ENCODE peak calls at places on chromosomes 11 and 22, in ten cellular contexts. Y, U, Z, M, S, O, B, G, I and R are unnamed samples.

GRCh38 chr11:56624661-56625110 is 10.0 kb upstream of the OR5M1 start:
- DNase-seq in U (no peak), S (no peak), I (peak; percentile 85), O (no peak), Y (no peak), M (no peak), B (peak; percentile 24), G (no peak), Z (peak; percentile 74), R (no peak)

GRCh38 chr11:45926001-45926401 is 3.5 kb downstream of the LARGE2 start:
- DNase-seq in I (no peak), Y (no peak), B (no peak), G (no peak), M (no peak), O (peak; percentile 73), U (no peak), Z (no peak), S (no peak), R (no peak)

GRCh38 chr11:49405743-49406142 is 197.3 kb upstream of the FOLH1 start:
- DNase-seq in I (no peak), B (no peak), O (no peak), G (no peak), S (no peak), M (no peak), Y (no peak), U (no peak), Z (no peak), R (peak; percentile 43)

GRCh38 chr11:130489716-130490115 is 41.3 kb downstream of the ADAMTS15 start:
- DNase-seq in O (no peak), Z (no peak), U (no peak), S (no peak), G (no peak), I (no peak), M (no peak), Y (no peak), B (no peak), R (no peak)

GRCh38 chr11:75627879-75628668 is 40.8 kb downstream of the MAP6 start:
- DNase-seq in Y (no peak), U (no peak), S (no peak), G (no peak), I (no peak), B (no peak), Z (no peak), O (no peak), M (no peak), R (no peak)

GRCh38 chr11:27902981-27903624 is 202.8 kb upstream of the BDNF start:
- DNase-seq in S (no peak), B (no peak), Y (no peak), I (peak; percentile 86), M (no peak), O (no peak), Z (peak; percentile 46), U (no peak), G (peak; percentile 2), R (no peak)

GRCh38 chr11:94650756-94651155 is 83.6 kb downstream of the PIWIL4 start:
- DNase-seq in Y (no peak), B (no peak), I (no peak), U (no peak), Z (no peak), M (no peak), G (peak; percentile 53), O (peak; percentile 91), S (peak; percentile 13), R (peak; percentile 25)

GRCh38 chr11:2837096-2837601 is 48.4 kb downstream of the CDKN1C start:
- DNase-seq in I (peak; percentile 12), S (peak; percentile 31), Y (no peak), Z (peak; percentile 66), M (no peak), B (peak; percentile 46), U (peak; percentile 18), O (peak; percentile 94), G (no peak), R (peak; percentile 74)

GRCh38 chr22:49450521-49450920 is 377.2 kb downstream of the BRD1 start:
- DNase-seq in Z (no peak), O (no peak), M (no peak), I (no peak), B (no peak), S (no peak), G (no peak), U (no peak), Y (no peak), R (no peak)

GRCh38 chr11:84372366-84372765 is 1086.2 kb upstream of the CCDC90B start:
- DNase-seq in M (no peak), S (no peak), I (no peak), O (no peak), Y (no peak), U (no peak), B (no peak), Z (no peak), G (no peak), R (no peak)

GRCh38 chr22:49970528-49971231 is 10.1 kb downstream of the PIM3 start:
- DNase-seq in Z (peak; percentile 94), U (peak; percentile 98), M (peak; percentile 91), S (peak; percentile 95), G (peak; percentile 93), B (peak; percentile 53), O (peak; percentile 98), I (peak; percentile 98), Y (peak; percentile 81), R (peak; percentile 93)

GRCh38 chr11:111183706-111184105 is 61.8 kb upstream of the POU2AF2 start:
- DNase-seq in Z (no peak), B (no peak), Y (no peak), S (no peak), I (peak; percentile 14), G (no peak), O (no peak), U (no peak), M (no peak), R (no peak)

GRCh38 chr22:49307870-49308269 is 519.8 kb downstream of the BRD1 start:
- DNase-seq in Y (no peak), S (no peak), M (no peak), I (no peak), G (no peak), U (no peak), Z (no peak), B (peak; percentile 2), O (peak; percentile 66), R (no peak)

GRCh38 chr22:36131907-36132306 is 28.6 kb downstream of the APOL3 start:
- DNase-seq in G (no peak), S (no peak), M (no peak), Y (no peak), U (no peak), B (no peak), O (no peak), Z (no peak), I (no peak), R (no peak)

GRCh38 chr11:34505874-34506273 is 7.7 kb downstream of the ELF5 start:
- DNase-seq in O (no peak), Z (no peak), I (no peak), Y (no peak), G (no peak), S (no peak), B (no peak), U (no peak), M (no peak), R (no peak)

GRCh38 chr22:39374801-39375200 is 24.8 kb upstream of the TAB1 start:
- DNase-seq in Y (no peak), M (no peak), G (no peak), S (no peak), B (no peak), O (no peak), I (no peak), U (no peak), Z (no peak), R (no peak)

GRCh38 chr11:34250732-34251639 is 106.8 kb downstream of the ABTB2 start:
- DNase-seq in G (no peak), B (no peak), U (peak; percentile 75), Z (peak; percentile 92), S (no peak), Y (no peak), M (peak; percentile 37), O (peak; percentile 86), I (peak; percentile 87), R (peak; percentile 37)

GRCh38 chr11:8928981-8929615 is 3.6 kb downstream of the C11orf16 start:
- DNase-seq in G (no peak), Y (no peak), B (no peak), I (no peak), O (no peak), U (no peak), S (no peak), M (no peak), Z (no peak), R (no peak)

GRCh38 chr11:909406-909805 is 1.2 kb downstream of the CHID1 start:
- DNase-seq in G (no peak), O (no peak), U (no peak), S (no peak), B (no peak), Y (no peak), M (no peak), I (no peak), Z (no peak), R (no peak)

GRCh38 chr11:17353228-17354021 is 1.8 kb downstream of the NCR3LG1 start:
- DNase-seq in M (peak; percentile 29), B (peak; percentile 52), I (peak; percentile 75), U (peak; percentile 54), O (peak; percentile 95), Y (peak; percentile 69), S (peak; percentile 59), G (peak; percentile 57), Z (peak; percentile 52), R (peak; percentile 86)

GRCh38 chr11:28697920-28698827 is 590.0 kb downstream of the METTL15 start:
- DNase-seq in B (peak; percentile 75), O (peak; percentile 83), Y (no peak), G (no peak), Z (peak; percentile 63), U (peak; percentile 46), S (peak; percentile 31), I (peak; percentile 35), M (no peak), R (no peak)

GRCh38 chr11:31442086-31442485 is 67.3 kb downstream of the IMMP1L start:
- DNase-seq in M (no peak), O (no peak), Y (no peak), I (no peak), Z (no peak), B (no peak), S (no peak), U (no peak), G (no peak), R (no peak)